ENCODE peak calls at places on chromosomes 5 and 9, in nine cellular contexts. One of them, this sample, is unnamed.

GRCh38 chr9:20237686-20238085 is 384.6 kb downstream of the MLLT3 start:
- DNase-seq in HCT116: no peak
- DNase-seq in heart left ventricle: no peak
- DNase-seq in ovary: no peak
- DNase-seq in PC-9: no peak
- DNase-seq in IMR-90: no peak
- DNase-seq in hepatocyte: no peak
- DNase-seq in tibial nerve: no peak
- DNase-seq in CD4-positive, alpha-beta T cell: no peak
- DNase-seq in this sample: no peak

GRCh38 chr5:81398741-81399140 is 4.8 kb upstream of the ACOT12 start:
- DNase-seq in HCT116: no peak
- DNase-seq in heart left ventricle: no peak
- DNase-seq in ovary: no peak
- DNase-seq in PC-9: no peak
- DNase-seq in IMR-90: no peak
- DNase-seq in hepatocyte: no peak
- DNase-seq in tibial nerve: no peak
- DNase-seq in CD4-positive, alpha-beta T cell: no peak
- DNase-seq in this sample: no peak

GRCh38 chr5:143527808-143528207 is 124.3 kb upstream of the NR3C1 start:
- DNase-seq in HCT116: no peak
- DNase-seq in heart left ventricle: no peak
- DNase-seq in ovary: no peak
- DNase-seq in PC-9: no peak
- DNase-seq in IMR-90: peak; percentile 61
- DNase-seq in hepatocyte: no peak
- DNase-seq in tibial nerve: no peak
- DNase-seq in CD4-positive, alpha-beta T cell: no peak
- DNase-seq in this sample: no peak

GRCh38 chr9:132409828-132410528 is at the start of gene CFAP77:
- DNase-seq in HCT116: peak; percentile 26
- DNase-seq in heart left ventricle: peak; percentile 77
- DNase-seq in ovary: peak; percentile 18
- DNase-seq in PC-9: no peak
- DNase-seq in IMR-90: peak; percentile 39
- DNase-seq in hepatocyte: peak; percentile 66
- DNase-seq in tibial nerve: no peak
- DNase-seq in CD4-positive, alpha-beta T cell: peak; percentile 39
- DNase-seq in this sample: no peak

GRCh38 chr5:81235287-81236072 is 2.4 kb downstream of the CKMT2 start:
- DNase-seq in HCT116: no peak
- DNase-seq in heart left ventricle: no peak
- DNase-seq in ovary: peak; percentile 72
- DNase-seq in PC-9: no peak
- DNase-seq in IMR-90: no peak
- DNase-seq in hepatocyte: no peak
- DNase-seq in tibial nerve: no peak
- DNase-seq in CD4-positive, alpha-beta T cell: no peak
- DNase-seq in this sample: no peak

GRCh38 chr5:144308211-144308610 is 137.5 kb downstream of the KCTD16 start:
- DNase-seq in HCT116: no peak
- DNase-seq in heart left ventricle: no peak
- DNase-seq in ovary: no peak
- DNase-seq in PC-9: no peak
- DNase-seq in IMR-90: no peak
- DNase-seq in hepatocyte: no peak
- DNase-seq in tibial nerve: no peak
- DNase-seq in CD4-positive, alpha-beta T cell: no peak
- DNase-seq in this sample: no peak

GRCh38 chr5:142726188-142726731 is 40.4 kb upstream of the FGF1 start:
- DNase-seq in HCT116: no peak
- DNase-seq in heart left ventricle: no peak
- DNase-seq in ovary: no peak
- DNase-seq in PC-9: peak; percentile 53
- DNase-seq in IMR-90: peak; percentile 91
- DNase-seq in hepatocyte: no peak
- DNase-seq in tibial nerve: no peak
- DNase-seq in CD4-positive, alpha-beta T cell: no peak
- DNase-seq in this sample: no peak

GRCh38 chr9:126673689-126674364 is 60.1 kb downstream of the LMX1B start:
- DNase-seq in HCT116: no peak
- DNase-seq in heart left ventricle: no peak
- DNase-seq in ovary: no peak
- DNase-seq in PC-9: no peak
- DNase-seq in IMR-90: peak; percentile 2
- DNase-seq in hepatocyte: peak; percentile 42
- DNase-seq in tibial nerve: no peak
- DNase-seq in CD4-positive, alpha-beta T cell: no peak
- DNase-seq in this sample: no peak

GRCh38 chr5:109936996-109937395 is 247.3 kb downstream of the MAN2A1 start:
- DNase-seq in HCT116: no peak
- DNase-seq in heart left ventricle: no peak
- DNase-seq in ovary: no peak
- DNase-seq in PC-9: no peak
- DNase-seq in IMR-90: no peak
- DNase-seq in hepatocyte: no peak
- DNase-seq in tibial nerve: no peak
- DNase-seq in CD4-positive, alpha-beta T cell: no peak
- DNase-seq in this sample: no peak

GRCh38 chr5:77993799-77994318 is 217.7 kb upstream of the TBCA start:
- DNase-seq in HCT116: no peak
- DNase-seq in heart left ventricle: no peak
- DNase-seq in ovary: no peak
- DNase-seq in PC-9: no peak
- DNase-seq in IMR-90: no peak
- DNase-seq in hepatocyte: no peak
- DNase-seq in tibial nerve: no peak
- DNase-seq in CD4-positive, alpha-beta T cell: no peak
- DNase-seq in this sample: peak; percentile 73

GRCh38 chr5:107885601-107886000 is 214.9 kb upstream of the EFNA5 start:
- DNase-seq in HCT116: no peak
- DNase-seq in heart left ventricle: no peak
- DNase-seq in ovary: no peak
- DNase-seq in PC-9: no peak
- DNase-seq in IMR-90: no peak
- DNase-seq in hepatocyte: no peak
- DNase-seq in tibial nerve: no peak
- DNase-seq in CD4-positive, alpha-beta T cell: no peak
- DNase-seq in this sample: no peak

GRCh38 chr5:108655750-108656450 is 91.8 kb upstream of the FER start:
- DNase-seq in HCT116: no peak
- DNase-seq in heart left ventricle: no peak
- DNase-seq in ovary: no peak
- DNase-seq in PC-9: peak; percentile 82
- DNase-seq in IMR-90: peak; percentile 71
- DNase-seq in hepatocyte: peak; percentile 28
- DNase-seq in tibial nerve: no peak
- DNase-seq in CD4-positive, alpha-beta T cell: no peak
- DNase-seq in this sample: no peak

DNA sequence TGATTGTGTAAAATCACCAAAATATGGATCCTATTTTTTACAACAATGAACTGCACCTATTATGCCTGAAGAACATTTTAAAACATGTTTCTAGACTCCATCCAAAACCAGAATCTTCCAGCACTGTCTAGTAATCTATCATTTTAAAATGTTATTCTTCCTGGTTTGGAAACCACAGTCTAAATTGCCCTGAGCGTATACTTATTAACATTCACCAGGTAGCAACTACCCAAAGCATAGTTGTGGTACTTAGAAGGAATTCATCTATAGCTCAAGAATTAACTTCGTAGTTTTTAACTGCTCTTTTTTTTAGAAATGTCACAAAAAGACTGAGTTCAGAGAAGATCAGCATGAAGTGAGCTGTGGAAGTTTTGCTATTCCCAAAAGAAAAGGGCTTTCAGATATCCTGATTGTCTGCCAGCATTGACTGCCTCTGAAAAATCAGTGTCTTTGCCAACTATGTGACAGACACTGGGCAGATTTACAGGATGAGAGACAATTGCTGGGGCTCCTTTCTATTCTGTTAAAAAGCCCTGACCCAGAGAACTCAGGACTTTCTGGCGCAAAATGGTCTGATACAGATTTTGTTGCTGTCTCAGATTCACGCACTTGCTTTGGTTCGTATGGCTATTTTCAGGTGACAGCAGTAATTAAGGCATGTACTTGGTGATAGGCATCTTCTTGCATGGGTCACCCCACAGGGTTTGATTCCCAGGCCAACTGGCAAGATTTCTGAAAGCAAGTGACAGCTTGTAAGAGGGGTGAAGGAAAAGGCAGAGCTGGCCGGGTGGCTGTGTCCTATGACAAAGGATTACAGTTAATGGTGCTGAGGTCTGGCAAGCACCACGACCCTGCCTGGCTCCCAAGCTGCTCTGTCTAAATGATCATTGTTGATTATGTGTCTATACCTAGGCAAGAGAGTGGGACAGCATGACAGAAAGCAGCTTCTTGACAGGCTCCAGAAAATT is 152.5 kb upstream of the RAI14 start:
- DNase-seq in HCT116: no peak
- DNase-seq in heart left ventricle: no peak
- DNase-seq in ovary: no peak
- DNase-seq in PC-9: no peak
- DNase-seq in IMR-90: no peak
- DNase-seq in hepatocyte: no peak
- DNase-seq in tibial nerve: no peak
- DNase-seq in CD4-positive, alpha-beta T cell: no peak
- DNase-seq in this sample: peak; percentile 37
- H3K27ac ChIP-seq in HCT116: no peak overlapping the region
- H3K27ac ChIP-seq in heart left ventricle: peak overlapping the region; percentile 36
- H3K27ac ChIP-seq in ovary: no peak overlapping the region
- H3K27ac ChIP-seq in PC-9: no peak overlapping the region
- H3K27ac ChIP-seq in IMR-90: no peak overlapping the region
- H3K27ac ChIP-seq in hepatocyte: peak overlapping the region; percentile 51
- H3K27ac ChIP-seq in tibial nerve: peak overlapping the region; percentile 74
- H3K27ac ChIP-seq in CD4-positive, alpha-beta T cell: no peak overlapping the region
- H3K27ac ChIP-seq in this sample: peak overlapping the region; percentile 75

DNA sequence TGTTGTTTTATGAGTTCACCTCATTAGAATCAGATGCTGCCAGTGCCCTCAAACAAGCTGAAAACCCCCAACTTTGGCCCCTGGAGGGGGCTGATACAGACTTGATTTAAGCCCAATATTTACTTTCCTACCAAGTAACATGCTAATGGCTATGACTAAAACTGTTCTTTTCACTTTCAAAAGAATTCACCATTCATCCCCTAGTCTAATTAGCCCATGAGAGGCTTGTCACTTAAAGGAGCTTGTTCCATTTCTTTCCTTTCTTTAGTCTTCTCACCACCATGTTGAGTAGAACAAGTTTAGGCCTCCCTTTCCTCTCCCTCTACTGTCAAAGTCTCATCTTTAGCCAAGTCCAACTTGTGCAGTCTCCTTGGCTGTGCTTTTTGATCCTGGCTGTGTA is 50.4 kb downstream of the EPB41L4B start:
- DNase-seq in HCT116: no peak
- DNase-seq in heart left ventricle: no peak
- DNase-seq in ovary: no peak
- DNase-seq in PC-9: no peak
- DNase-seq in IMR-90: no peak
- DNase-seq in hepatocyte: no peak
- DNase-seq in tibial nerve: no peak
- DNase-seq in CD4-positive, alpha-beta T cell: no peak
- DNase-seq in this sample: no peak
- H3K27ac ChIP-seq in HCT116: no peak overlapping the region
- H3K27ac ChIP-seq in heart left ventricle: no peak overlapping the region
- H3K27ac ChIP-seq in ovary: no peak overlapping the region
- H3K27ac ChIP-seq in PC-9: no peak overlapping the region
- H3K27ac ChIP-seq in IMR-90: no peak overlapping the region
- H3K27ac ChIP-seq in hepatocyte: no peak overlapping the region
- H3K27ac ChIP-seq in tibial nerve: no peak overlapping the region
- H3K27ac ChIP-seq in CD4-positive, alpha-beta T cell: no peak overlapping the region
- H3K27ac ChIP-seq in this sample: no peak overlapping the region

GRCh38 chr5:9196403-9197224 is 349.3 kb downstream of the SEMA5A start:
- DNase-seq in HCT116: no peak
- DNase-seq in heart left ventricle: no peak
- DNase-seq in ovary: no peak
- DNase-seq in PC-9: peak; percentile 61
- DNase-seq in IMR-90: peak; percentile 92
- DNase-seq in hepatocyte: no peak
- DNase-seq in tibial nerve: no peak
- DNase-seq in CD4-positive, alpha-beta T cell: no peak
- DNase-seq in this sample: no peak

GRCh38 chr5:9194509-9194908 is 351.4 kb downstream of the SEMA5A start:
- DNase-seq in HCT116: no peak
- DNase-seq in heart left ventricle: no peak
- DNase-seq in ovary: no peak
- DNase-seq in PC-9: no peak
- DNase-seq in IMR-90: peak; percentile 75
- DNase-seq in hepatocyte: no peak
- DNase-seq in tibial nerve: no peak
- DNase-seq in CD4-positive, alpha-beta T cell: no peak
- DNase-seq in this sample: no peak

GRCh38 chr5:9201011-9201410 is 344.9 kb downstream of the SEMA5A start:
- DNase-seq in HCT116: no peak
- DNase-seq in heart left ventricle: no peak
- DNase-seq in ovary: no peak
- DNase-seq in PC-9: no peak
- DNase-seq in IMR-90: no peak
- DNase-seq in hepatocyte: no peak
- DNase-seq in tibial nerve: no peak
- DNase-seq in CD4-positive, alpha-beta T cell: no peak
- DNase-seq in this sample: no peak

GRCh38 chr5:9198399-9198798 is 347.5 kb downstream of the SEMA5A start:
- DNase-seq in HCT116: no peak
- DNase-seq in heart left ventricle: no peak
- DNase-seq in ovary: no peak
- DNase-seq in PC-9: no peak
- DNase-seq in IMR-90: peak; percentile 59
- DNase-seq in hepatocyte: no peak
- DNase-seq in tibial nerve: no peak
- DNase-seq in CD4-positive, alpha-beta T cell: no peak
- DNase-seq in this sample: no peak

GRCh38 chr5:9197881-9198260 is 348.0 kb downstream of the SEMA5A start:
- DNase-seq in HCT116: no peak
- DNase-seq in heart left ventricle: no peak
- DNase-seq in ovary: no peak
- DNase-seq in PC-9: no peak
- DNase-seq in IMR-90: peak; percentile 70
- DNase-seq in hepatocyte: no peak
- DNase-seq in tibial nerve: no peak
- DNase-seq in CD4-positive, alpha-beta T cell: no peak
- DNase-seq in this sample: no peak
- H3K27ac ChIP-seq in HCT116: no peak overlapping the region
- H3K27ac ChIP-seq in heart left ventricle: no peak overlapping the region
- H3K27ac ChIP-seq in ovary: no peak overlapping the region
- H3K27ac ChIP-seq in PC-9: no peak overlapping the region
- H3K27ac ChIP-seq in IMR-90: no peak overlapping the region
- H3K27ac ChIP-seq in hepatocyte: no peak overlapping the region
- H3K27ac ChIP-seq in tibial nerve: no peak overlapping the region
- H3K27ac ChIP-seq in CD4-positive, alpha-beta T cell: no peak overlapping the region
- H3K27ac ChIP-seq in this sample: no peak overlapping the region

DNA sequence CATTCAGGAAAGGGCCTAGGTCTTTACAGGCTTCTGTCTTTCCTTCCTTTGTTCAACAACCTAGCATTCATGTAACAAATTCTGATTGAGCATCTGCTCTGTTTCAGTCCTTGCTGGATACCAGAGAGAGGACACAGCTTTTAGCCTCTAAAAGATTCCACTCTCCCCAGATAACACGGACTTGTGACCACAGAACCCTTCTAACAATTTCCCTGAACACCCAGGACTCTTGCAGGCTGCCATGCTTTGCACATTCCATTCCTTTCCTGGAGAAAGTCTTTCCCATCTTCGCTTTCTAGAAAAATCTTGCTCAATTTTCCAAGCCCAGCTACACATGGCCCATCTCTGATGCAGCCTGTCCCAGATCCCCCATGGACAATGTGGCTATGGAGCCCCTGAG is 310.9 kb downstream of the ACTL7B start:
- DNase-seq in HCT116: no peak
- DNase-seq in heart left ventricle: no peak
- DNase-seq in ovary: no peak
- DNase-seq in PC-9: no peak
- DNase-seq in IMR-90: no peak
- DNase-seq in hepatocyte: no peak
- DNase-seq in tibial nerve: no peak
- DNase-seq in CD4-positive, alpha-beta T cell: no peak
- DNase-seq in this sample: no peak
- H3K27ac ChIP-seq in HCT116: no peak overlapping the region
- H3K27ac ChIP-seq in heart left ventricle: no peak overlapping the region
- H3K27ac ChIP-seq in ovary: no peak overlapping the region
- H3K27ac ChIP-seq in PC-9: no peak overlapping the region
- H3K27ac ChIP-seq in IMR-90: no peak overlapping the region
- H3K27ac ChIP-seq in hepatocyte: no peak overlapping the region
- H3K27ac ChIP-seq in tibial nerve: no peak overlapping the region
- H3K27ac ChIP-seq in CD4-positive, alpha-beta T cell: no peak overlapping the region
- H3K27ac ChIP-seq in this sample: no peak overlapping the region

This sample was measured in substantia nigra.